ENCODE peak calls at places on chromosomes 11 and 22, in nine cellular contexts. N, J, H, Y, E, I, V, Z and Q are unnamed samples.

GRCh38 chr11:6248248-6248647 is 9.4 kb downstream of the CNGA4 start:
- DNase-seq in Z (no peak), V (no peak), E (no peak), N (no peak), Y (no peak), H (no peak), J (no peak), I (no peak), Q (no peak)

GRCh38 chr22:37021710-37022482 is 2.4 kb downstream of the MPST start:
- DNase-seq in Y (peak), V (peak), N (peak), I (peak), H (peak), E (peak), J (no peak), Z (no peak), Q (peak)

GRCh38 chr11:63698976-63699733 is 17.9 kb downstream of the RTN3 start:
- DNase-seq in E (no peak), Y (no peak), Z (no peak), N (peak), J (no peak), V (no peak), I (no peak), H (no peak), Q (no peak)

GRCh38 chr22:30541979-30542810 is 4.3 kb downstream of the SEC14L6 start:
- DNase-seq in I (no peak), N (peak), Z (no peak), V (no peak), Y (no peak), J (no peak), H (no peak), E (no peak), Q (peak)

GRCh38 chr11:110094298-110095073 is 1.3 kb downstream of the ZC3H12C start:
- DNase-seq in V (no peak), Y (no peak), N (no peak), J (no peak), Z (no peak), I (no peak), H (no peak), E (no peak), Q (no peak)

GRCh38 chr11:12890476-12890875 is 118.6 kb upstream of the RASSF10 start:
- DNase-seq in Y (no peak), J (no peak), E (no peak), H (no peak), I (no peak), V (no peak), N (no peak), Z (no peak), Q (no peak)

GRCh38 chr11:32562839-32563599 is 20.6 kb upstream of the EIF3M start:
- DNase-seq in J (no peak), I (no peak), Z (no peak), H (no peak), N (no peak), V (no peak), Y (no peak), E (no peak), Q (no peak)

GRCh38 chr11:116927163-116927772 is 89.8 kb upstream of the APOA1 start:
- DNase-seq in N (peak), H (no peak), I (no peak), E (no peak), Y (peak), Z (peak), V (no peak), J (no peak), Q (no peak)

GRCh38 chr22:41939981-41940852 is 6.7 kb downstream of the CENPM start:
- DNase-seq in Y (no peak), Z (no peak), V (no peak), N (peak), J (peak), H (peak), E (no peak), I (no peak), Q (peak)

GRCh38 chr11:59630493-59630892 is 14.9 kb upstream of the OSBP start:
- DNase-seq in Y (no peak), J (no peak), Z (no peak), V (no peak), E (no peak), H (no peak), N (no peak), I (no peak), Q (no peak)

GRCh38 chr22:35426801-35427140 is 26.8 kb downstream of the MCM5 start:
- DNase-seq in E (no peak), J (no peak), Z (no peak), Y (no peak), I (no peak), H (no peak), N (no peak), V (no peak), Q (no peak)

GRCh38 chr11:64996710-64997380 is at the start of gene BATF2:
- DNase-seq in Y (peak), N (peak), E (peak), V (no peak), H (peak), J (no peak), I (peak), Z (peak), Q (peak)

GRCh38 chr11:61854206-61854875 is 26.2 kb downstream of the FADS2 start:
- DNase-seq in H (no peak), N (no peak), I (no peak), V (no peak), E (no peak), Z (no peak), J (no peak), Y (no peak), Q (no peak)

GRCh38 chr11:111231836-111232235 is 13.7 kb upstream of the POU2AF2 start:
- DNase-seq in I (no peak), V (no peak), Z (no peak), E (no peak), Y (no peak), N (no peak), J (no peak), H (no peak), Q (no peak)

GRCh38 chr22:34105461-34106062 is 185.3 kb upstream of the LARGE1 start:
- DNase-seq in V (no peak), E (no peak), N (peak), Y (peak), H (peak), J (no peak), I (peak), Z (peak), Q (peak)

GRCh38 chr11:64933935-64934693 is 1.6 kb downstream of the GPHA2 start:
- DNase-seq in V (no peak), N (no peak), Y (no peak), E (no peak), Z (no peak), I (peak), J (no peak), H (no peak), Q (no peak)

GRCh38 chr11:16953620-16954019 is 60.6 kb downstream of the PLEKHA7 start:
- DNase-seq in J (no peak), H (no peak), N (no peak), Y (no peak), V (no peak), E (no peak), Z (no peak), I (no peak), Q (no peak)

GRCh38 chr11:1573847-1574255 is 1.8 kb upstream of the DUSP8 start:
- DNase-seq in I (no peak), E (peak), J (no peak), N (no peak), Y (peak), H (peak), V (peak), Z (no peak), Q (no peak)

GRCh38 chr11:4551346-4551979 is 6.5 kb downstream of the OR52M1 start:
- DNase-seq in J (no peak), E (no peak), I (peak), N (peak), V (no peak), Y (peak), Z (peak), H (peak), Q (peak)

GRCh38 chr22:49367016-49367697 is 460.5 kb downstream of the BRD1 start:
- DNase-seq in H (no peak), E (no peak), Y (no peak), J (no peak), V (no peak), Z (no peak), N (no peak), I (no peak), Q (no peak)

GRCh38 chr11:10026514-10026913 is 267.5 kb downstream of the SBF2 start:
- DNase-seq in J (no peak), Y (no peak), N (no peak), Z (no peak), E (no peak), I (no peak), H (no peak), V (no peak), Q (no peak)

GRCh38 chr11:113001709-113002108 is 40.5 kb downstream of the NCAM1 start:
- DNase-seq in N (no peak), H (no peak), Z (no peak), E (no peak), V (no peak), I (no peak), J (no peak), Y (no peak), Q (no peak)

DNA sequence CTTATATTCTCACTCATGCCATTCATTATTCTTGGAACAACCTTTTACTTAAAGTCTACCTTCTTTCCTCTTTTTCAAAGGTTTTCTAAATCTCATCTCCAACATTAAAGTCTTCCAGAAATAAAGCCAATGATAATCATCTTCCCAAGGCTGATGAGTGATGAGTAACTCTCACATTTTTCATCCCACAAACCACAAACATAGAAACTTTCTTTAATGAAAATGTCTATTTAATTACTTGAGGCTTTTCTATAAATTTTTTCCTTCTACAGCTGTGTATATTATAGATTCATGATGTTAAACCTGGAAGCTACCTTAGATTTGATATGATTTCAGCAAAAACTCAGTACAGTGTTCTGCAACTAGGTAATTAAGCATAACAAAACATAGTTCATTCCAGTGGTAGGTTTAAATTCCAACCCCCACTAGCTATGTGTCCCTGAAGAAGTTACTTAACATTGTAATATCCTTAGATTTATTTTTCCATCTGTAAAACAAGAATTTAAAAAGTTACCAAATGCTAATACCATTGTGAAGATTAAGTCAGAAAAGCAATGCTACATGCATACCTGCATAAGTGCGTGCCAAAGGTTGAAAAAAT is 845.4 kb downstream of the KCNA4 start:
- DNase-seq in J (no peak), Y (no peak), I (no peak), H (no peak), N (no peak), V (no peak), Z (no peak), E (no peak), Q (no peak)
- TF ChIP-seq REST in J (no peak), Y (no peak), I (no peak), H (no peak), N (no peak), V (no peak), Z (no peak), E (no peak), Q (no peak)

DNA sequence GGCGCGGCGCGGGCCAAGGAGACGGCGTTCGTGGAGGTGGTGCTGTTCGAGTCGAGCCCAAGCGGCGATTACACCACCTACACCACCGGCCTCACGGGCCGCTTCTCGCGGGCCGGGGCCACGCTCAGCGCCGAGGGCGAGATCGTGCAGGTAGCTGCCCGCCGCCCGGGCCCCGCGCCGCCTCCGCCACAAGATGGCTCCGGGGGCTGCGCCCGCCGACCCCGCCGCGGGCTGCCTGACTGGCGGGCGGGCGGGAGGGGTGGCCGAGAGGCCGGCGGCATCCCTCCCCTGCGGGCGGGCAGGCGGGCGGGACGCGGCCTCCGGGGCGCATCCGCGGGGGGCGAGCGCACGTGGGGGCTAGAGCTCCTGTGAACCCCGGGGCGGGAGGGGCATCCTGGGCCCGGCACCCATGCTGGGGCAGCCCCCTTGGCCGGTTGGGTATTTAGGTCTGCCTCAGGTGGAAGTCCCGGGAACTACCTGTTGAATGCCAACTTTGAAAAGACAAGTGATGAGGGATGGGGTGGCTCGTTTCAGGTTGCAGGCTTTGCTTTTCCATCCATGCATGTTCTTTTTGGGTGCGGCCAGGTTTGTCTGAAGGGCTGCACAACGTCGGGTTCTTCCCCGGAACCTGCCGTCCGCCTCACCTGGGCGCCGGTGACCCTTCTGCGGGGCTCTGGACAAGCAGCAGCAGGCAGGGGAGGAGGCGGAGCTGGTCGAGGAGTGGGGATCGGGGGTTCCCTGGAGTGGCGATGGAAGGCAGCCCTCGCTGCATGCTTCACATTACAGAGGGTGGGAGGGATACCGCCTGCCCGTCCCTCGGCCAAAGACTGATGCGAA is 763 bp downstream of the ZNRF3 start:
- DNase-seq in I (peak), Y (peak), E (peak), V (no peak), H (peak), Z (no peak), N (peak), J (no peak), Q (peak)
- TF ChIP-seq REST in I (no peak), Y (no peak), E (no peak), V (no peak), H (no peak), Z (no peak), N (no peak), J (no peak), Q (no peak)

GRCh38 chr22:39300198-39300830 is 19.1 kb downstream of the RPL3 start:
- DNase-seq in I (peak), V (no peak), Y (no peak), Z (no peak), N (no peak), J (no peak), E (no peak), H (no peak), Q (peak)

GRCh38 chr22:39303358-39303757 is 16.1 kb downstream of the RPL3 start:
- DNase-seq in H (no peak), V (no peak), N (no peak), J (no peak), Y (no peak), E (no peak), I (no peak), Z (peak), Q (no peak)

GRCh38 chr22:39302431-39302960 is 16.9 kb downstream of the RPL3 start:
- DNase-seq in Z (no peak), Y (no peak), I (no peak), H (no peak), N (no peak), V (no peak), E (no peak), J (no peak), Q (no peak)

GRCh38 chr22:39301108-39301507 is 18.3 kb downstream of the RPL3 start:
- DNase-seq in I (no peak), E (no peak), Z (no peak), N (no peak), Y (no peak), V (no peak), J (no peak), H (no peak), Q (no peak)

DNA sequence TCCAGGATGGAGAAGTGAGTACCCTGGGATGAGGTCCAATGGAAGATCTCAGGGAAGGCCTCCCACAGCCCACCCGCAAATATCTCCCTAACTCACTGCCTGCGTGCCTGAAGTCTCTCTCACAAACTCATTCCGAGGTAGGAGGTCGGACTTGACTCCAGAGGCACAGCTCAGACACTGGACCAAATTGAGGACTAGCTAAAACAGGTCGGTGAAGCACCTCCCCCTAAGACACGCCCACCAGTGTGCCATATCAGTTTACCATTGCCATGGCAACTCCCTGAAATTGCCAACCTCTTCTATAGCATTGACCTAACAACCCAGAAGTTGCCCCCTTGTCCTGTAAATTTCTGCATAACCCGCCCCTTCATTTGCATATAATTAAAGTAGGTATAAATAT is 17.5 kb downstream of the RPL3 start:
- DNase-seq in Y (no peak), V (no peak), N (no peak), H (no peak), J (no peak), Z (no peak), I (no peak), E (no peak), Q (no peak)
- TF ChIP-seq REST in Y (no peak), V (no peak), N (no peak), H (no peak), J (no peak), Z (no peak), I (no peak), E (no peak), Q (no peak)

DNA sequence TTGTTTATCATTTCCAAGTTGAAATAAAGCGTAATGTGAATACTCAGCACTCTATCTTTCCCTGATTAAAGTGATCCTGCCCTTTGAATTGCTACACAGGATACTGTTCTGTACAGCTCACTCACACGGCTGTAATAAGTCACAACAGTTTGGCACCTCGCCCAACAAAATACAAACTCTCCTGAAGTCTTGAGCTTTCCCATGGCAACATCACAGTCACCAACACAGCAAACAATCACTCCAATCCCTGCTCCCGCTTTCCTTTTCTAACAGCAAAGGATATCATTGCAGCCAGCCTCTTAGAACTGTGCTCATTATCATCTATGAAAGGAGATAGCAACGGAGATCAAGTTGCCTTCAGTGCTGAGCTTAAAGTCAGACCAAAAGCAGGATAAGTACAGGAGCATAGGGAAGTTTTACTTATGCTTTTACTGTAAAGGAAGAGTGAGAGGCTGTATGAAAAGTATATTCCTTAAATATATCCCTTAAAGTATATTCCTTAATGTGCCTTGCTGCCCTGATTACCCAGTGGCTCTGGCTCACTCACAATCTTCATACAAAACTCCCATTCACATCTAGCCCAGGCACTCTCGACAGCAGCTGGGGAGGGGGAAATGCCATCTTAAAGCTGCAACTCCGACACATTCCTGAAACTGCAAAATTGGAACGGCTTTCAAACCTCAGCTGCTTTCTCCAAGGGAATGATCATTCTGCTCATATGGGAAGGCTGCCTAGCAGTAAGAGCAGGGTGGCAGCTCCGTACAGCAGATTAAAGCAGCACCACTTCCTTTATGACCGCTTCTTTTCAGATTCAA is 35.9 kb downstream of the MAML2 start:
- DNase-seq in E (peak), N (peak), J (no peak), Z (peak), H (peak), V (peak), I (no peak), Y (peak), Q (peak)
- TF ChIP-seq REST in E (no peak), N (no peak), J (no peak), Z (no peak), H (no peak), V (no peak), I (no peak), Y (no peak), Q (no peak)

GRCh38 chr11:57527056-57527631 is 3.4 kb downstream of the TIMM10 start:
- DNase-seq in J (no peak), V (peak), Y (peak), I (peak), H (peak), Z (peak), E (peak), N (peak), Q (peak)
- TF ChIP-seq REST in J (no peak), V (no peak), Y (no peak), I (no peak), H (no peak), Z (no peak), E (no peak), N (no peak), Q (no peak)

GRCh38 chr11:28223577-28223976 is 115.4 kb downstream of the METTL15 start:
- DNase-seq in V (no peak), N (no peak), Z (no peak), E (no peak), I (no peak), J (peak), H (no peak), Y (no peak), Q (no peak)
- TF ChIP-seq REST in V (no peak), N (no peak), Z (no peak), E (no peak), I (no peak), J (no peak), H (no peak), Y (no peak), Q (no peak)

DNA sequence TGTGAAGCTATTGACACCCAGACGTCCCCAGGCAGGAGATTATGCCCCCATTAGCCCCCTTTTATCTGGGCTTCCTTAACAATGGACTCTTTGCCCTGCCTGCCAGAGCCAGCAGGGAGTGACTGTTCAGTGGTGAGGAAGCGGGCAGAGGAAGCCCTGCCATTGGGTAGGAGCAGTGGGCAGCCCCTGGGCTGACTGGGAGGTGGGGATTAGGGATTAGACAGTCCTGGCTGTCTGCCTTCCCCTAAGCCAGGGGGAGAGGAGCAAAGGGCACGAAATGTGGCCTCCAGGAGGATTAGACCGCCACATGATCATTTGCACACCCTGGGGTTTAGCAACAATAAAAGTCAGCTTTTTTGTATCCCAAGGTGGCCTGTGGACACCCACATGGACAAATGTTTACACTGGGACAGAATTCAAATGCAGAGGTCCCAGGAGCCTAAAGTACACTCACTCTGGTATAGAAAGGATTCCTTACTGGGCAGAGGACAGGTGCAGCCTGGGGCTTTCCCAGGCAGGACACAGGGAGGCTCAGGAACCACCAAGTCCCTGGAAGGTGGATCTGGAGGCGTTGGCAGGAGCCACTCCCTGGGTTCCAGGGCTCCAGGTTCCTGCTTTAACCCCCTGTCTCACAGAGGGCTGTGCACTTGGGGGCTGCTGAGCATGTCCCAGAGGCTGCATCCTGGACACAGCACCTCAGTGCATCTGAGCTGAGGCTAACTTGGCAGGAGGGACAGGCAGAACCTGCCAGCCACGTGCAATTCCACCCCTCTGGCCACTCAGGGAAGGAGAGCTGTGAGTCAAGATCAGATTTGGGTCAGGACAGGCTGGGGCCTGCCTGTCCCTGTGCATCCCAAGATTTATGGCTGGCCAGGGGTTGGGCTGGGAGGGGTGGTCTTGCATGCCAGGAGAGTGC is 2.1 kb downstream of the PNPLA3 start:
- DNase-seq in H (no peak), V (no peak), E (no peak), Y (no peak), N (no peak), Z (peak), J (no peak), I (no peak), Q (peak)
- TF ChIP-seq REST in H (no peak), V (no peak), E (no peak), Y (no peak), N (no peak), Z (no peak), J (no peak), I (no peak), Q (no peak)